ENCODE peak calls at places on chromosome 17, in eight cellular contexts. V is heart right ventricle, I is body of pancreas, M is OCI-LY7, A is GM23338, B is uterus, L is left ventricle myocardium inferior, G is upper lobe of right lung. W is an unnamed sample.

GRCh38 chr17:78529871-78530670 is 47.1 kb downstream of the DNAH17 start:
- DNase-seq in L (no peak), G (peak), V (no peak), B (no peak), M (no peak), I (peak), A (no peak), W (no peak)

GRCh38 chr17:48597775-48598631 is 4.4 kb upstream of the HOXB5 start:
- DNase-seq in G (no peak), A (peak), M (peak), V (no peak), B (peak), L (no peak), I (peak), W (no peak)

GRCh38 chr17:63487014-63487339 is 10.1 kb downstream of the ACE start:
- DNase-seq in B (no peak), I (no peak), G (no peak), M (no peak), A (no peak), L (no peak), V (no peak), W (no peak)

GRCh38 chr17:46191332-46192210 is 1.7 kb downstream of the KANSL1 start:
- DNase-seq in A (peak), I (no peak), G (no peak), M (peak), B (no peak), V (no peak), L (no peak), W (peak)

GRCh38 chr17:4966844-4967538 is 626 bp downstream of the SPAG7 start:
- DNase-seq in B (peak), L (peak), G (peak), A (peak), V (peak), I (peak), M (peak), W (peak)

GRCh38 chr17:46764709-46765401 is 53.6 kb downstream of the WNT3 start:
- DNase-seq in I (peak), V (peak), B (no peak), L (peak), A (no peak), M (no peak), G (peak), W (peak)

GRCh38 chr17:81931557-81932332 is 4.2 kb upstream of the MAFG start:
- DNase-seq in M (no peak), V (no peak), B (no peak), L (no peak), G (no peak), A (no peak), I (peak), W (no peak)

GRCh38 chr17:66966529-66967418 is 2.3 kb downstream of the CACNG4 start:
- DNase-seq in I (no peak), L (no peak), B (no peak), M (no peak), G (no peak), A (no peak), V (no peak), W (no peak)

GRCh38 chr17:80524150-80524712 is 20.4 kb upstream of the RPTOR start:
- DNase-seq in M (no peak), B (no peak), L (no peak), G (no peak), A (no peak), I (no peak), V (no peak), W (no peak)

GRCh38 chr17:75442168-75443103 is 14.0 kb upstream of the TMEM94 start:
- DNase-seq in I (no peak), A (no peak), L (no peak), V (no peak), B (no peak), G (no peak), M (no peak), W (no peak)

GRCh38 chr17:15232517-15232915 is 32.6 kb downstream of the PMP22 start:
- DNase-seq in M (no peak), V (peak), G (no peak), I (no peak), A (no peak), B (no peak), L (peak), W (no peak)

GRCh38 chr17:15744885-15745284 is 12.8 kb downstream of the TBC1D26 start:
- DNase-seq in L (no peak), B (no peak), G (no peak), I (no peak), A (peak), M (no peak), V (no peak), W (no peak)

GRCh38 chr17:40938981-40939380 is 1.5 kb upstream of the KRT23 start:
- DNase-seq in M (no peak), B (peak), I (no peak), V (no peak), A (no peak), G (no peak), L (no peak), W (no peak)

GRCh38 chr17:69857412-69857835 is 217.6 kb upstream of the KCNJ16 start:
- DNase-seq in B (no peak), G (no peak), L (no peak), A (no peak), I (no peak), V (no peak), M (no peak), W (peak)

GRCh38 chr17:75695141-75695829 is 26.0 kb upstream of the ITGB4 start:
- DNase-seq in B (no peak), V (no peak), L (no peak), I (no peak), M (no peak), G (no peak), A (no peak), W (no peak)

GRCh38 chr17:57918017-57918895 is 37.0 kb downstream of the CUEDC1 start:
- DNase-seq in A (no peak), V (no peak), B (no peak), M (no peak), G (no peak), L (no peak), I (no peak), W (no peak)

DNA sequence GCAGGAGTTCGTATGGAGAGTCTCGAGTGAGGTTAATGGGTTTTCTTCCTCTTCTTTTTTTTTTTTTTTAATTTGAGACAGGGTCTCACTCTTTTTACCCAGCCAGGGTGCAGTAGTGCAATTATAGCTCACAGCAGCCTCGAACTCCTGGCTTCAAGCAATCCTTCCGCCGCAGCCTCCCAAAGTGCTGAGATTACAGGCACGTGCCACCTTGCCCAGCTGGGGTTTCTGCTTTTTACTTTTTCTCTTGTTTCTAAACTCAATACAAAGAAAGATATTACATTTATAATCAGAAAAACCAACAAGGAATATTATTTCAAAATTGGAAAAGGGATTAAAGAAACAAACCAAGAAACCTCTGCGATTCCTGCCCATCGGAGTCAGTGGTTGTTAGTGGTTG is 175.9 kb downstream of the SEC14L1 start:
- DNase-seq in B (no peak), V (no peak), L (no peak), G (no peak), I (no peak), M (no peak), A (no peak), W (no peak)
- H3K27ac ChIP-seq in B (peak), V (no peak), L (no peak), G (no peak), I (no peak), M (no peak), A (no peak), W (peak)

GRCh38 chr17:27455914-27456680 is at the start of gene KSR1:
- DNase-seq in G (peak), B (peak), V (peak), A (peak), L (peak), I (peak), M (peak), W (peak)
- TF ChIP-seq CTCF in G (peak), B (peak), V (peak), A (peak), L (peak), I (peak), M (peak), W (peak)

GRCh38 chr17:17587614-17588336 is 3.7 kb downstream of the PEMT start:
- DNase-seq in A (no peak), B (no peak), V (no peak), L (no peak), M (no peak), I (no peak), G (no peak), W (no peak)
- H3K27ac ChIP-seq in A (no peak), B (peak), V (no peak), L (no peak), M (no peak), I (no peak), G (peak), W (no peak)

DNA sequence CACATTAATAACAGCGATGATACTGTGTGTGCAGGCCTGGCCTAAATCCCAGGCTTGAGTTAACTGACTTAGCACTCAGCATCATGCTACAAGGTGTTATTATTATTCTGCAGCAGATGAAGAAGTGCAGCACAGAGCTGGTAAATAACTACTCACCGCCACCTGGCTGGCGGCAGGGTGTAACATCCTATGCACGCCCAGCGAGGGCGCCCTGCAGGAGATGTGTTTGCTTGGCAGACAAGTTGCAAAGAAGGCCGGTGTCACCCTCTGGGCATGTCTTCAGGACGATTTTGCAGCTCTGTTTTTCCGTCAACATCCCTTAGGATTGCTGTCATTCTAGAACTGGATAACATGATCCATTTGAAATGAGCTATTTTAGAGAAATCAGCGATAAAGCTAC is 30.1 kb downstream of the DNAH9 start:
- DNase-seq in G (no peak), L (no peak), I (no peak), V (no peak), M (no peak), B (no peak), A (peak), W (no peak)
- TF ChIP-seq CTCF in G (no peak), L (no peak), I (no peak), V (no peak), M (no peak), B (no peak), A (no peak), W (no peak)

GRCh38 chr17:77313831-77314230 is 173.1 kb downstream of the SEC14L1 start:
- DNase-seq in A (no peak), I (no peak), L (no peak), B (no peak), G (no peak), V (no peak), M (no peak), W (no peak)
- H3K27ac ChIP-seq in A (no peak), I (peak), L (peak), B (peak), G (no peak), V (no peak), M (no peak), W (peak)

GRCh38 chr17:2400474-2400866 is 390 bp downstream of the MNT start:
- DNase-seq in M (peak), L (peak), V (peak), I (peak), B (no peak), A (peak), G (peak), W (no peak)
- TF ChIP-seq CTCF in M (no peak), L (no peak), V (no peak), I (no peak), B (no peak), A (no peak), G (no peak), W (no peak)

GRCh38 chr17:9661027-9661426 is 15.7 kb downstream of the USP43 start:
- DNase-seq in M (no peak), I (no peak), B (no peak), V (no peak), A (no peak), G (no peak), L (no peak), W (no peak)

GRCh38 chr17:9658593-9659211 is 13.4 kb downstream of the USP43 start:
- DNase-seq in I (no peak), B (no peak), M (no peak), V (no peak), A (no peak), G (no peak), L (no peak), W (no peak)
- H3K27ac ChIP-seq in I (no peak), B (no peak), M (no peak), V (no peak), A (no peak), G (no peak), L (no peak), W (no peak)

DNA sequence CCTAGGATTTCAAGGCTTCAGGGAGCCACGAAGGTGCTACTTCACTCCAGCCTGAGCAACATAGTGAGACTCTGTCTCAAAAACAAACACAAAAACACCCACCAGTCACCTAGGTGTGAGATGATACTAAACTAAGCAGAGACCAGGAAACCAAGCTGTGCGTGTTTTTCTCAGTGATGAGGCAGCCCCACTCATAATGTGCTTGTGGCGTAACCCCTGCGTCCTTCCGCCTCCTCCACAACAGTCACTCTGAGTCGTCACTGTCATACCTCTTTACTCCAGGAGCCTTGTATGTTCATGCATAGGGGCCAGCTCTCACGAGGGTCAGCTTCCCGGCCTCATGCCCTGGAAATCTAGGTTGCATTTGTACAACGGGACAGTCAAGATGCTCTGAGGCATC is 31.1 kb upstream of the SLC47A1 start:
- DNase-seq in L (no peak), G (peak), I (no peak), M (no peak), V (no peak), B (no peak), A (no peak), W (no peak)
- TF ChIP-seq CTCF in L (no peak), G (no peak), I (no peak), M (no peak), V (no peak), B (no peak), A (no peak), W (no peak)